ENCODE peak calls at places on chromosomes 11 and 22, in six cellular contexts. M is H1, X is HCT116, B is HepG2, G is K562, A is GM12878. V is an unnamed sample.

GRCh38 chr11:119011476-119011875 is 6.7 kb downstream of the RPS25 start:
- DNase-seq in M (no peak), X (no peak), A (no peak), G (no peak), B (no peak), V (no peak)

GRCh38 chr22:36197601-36198146 is 3.9 kb downstream of the APOL4 start:
- DNase-seq in X (no peak), A (no peak), B (no peak), M (no peak), G (peak; percentile 18), V (no peak)

GRCh38 chr11:117911694-117912093 is 17.5 kb downstream of the TMPRSS13 start:
- DNase-seq in B (no peak), X (no peak), M (no peak), A (no peak), G (no peak), V (no peak)

GRCh38 chr11:8369592-8370205 is 106.0 kb upstream of the LMO1 start:
- DNase-seq in M (no peak), G (no peak), B (no peak), A (no peak), X (no peak), V (no peak)

GRCh38 chr11:125084057-125084416 is 20.9 kb downstream of the SLC37A2 start:
- DNase-seq in B (no peak), G (no peak), A (no peak), M (no peak), X (no peak), V (no peak)

GRCh38 chr11:64854534-64855502 is 10.4 kb upstream of the CDC42BPG start:
- DNase-seq in B (peak; percentile 80), G (peak; percentile 80), A (no peak), X (peak; percentile 91), M (no peak), V (no peak)

GRCh38 chr11:30786392-30787120 is 200.4 kb upstream of the MPPED2 start:
- DNase-seq in G (no peak), X (no peak), B (peak; percentile 1), M (no peak), A (no peak), V (no peak)

GRCh38 chr22:22554324-22555284 is 4.5 kb downstream of the PRAME start:
- DNase-seq in G (peak; percentile 57), M (no peak), B (no peak), A (no peak), X (no peak), V (no peak)

GRCh38 chr22:29722151-29722550 is 2.3 kb downstream of the CABP7 start:
- DNase-seq in G (no peak), M (no peak), B (no peak), X (no peak), A (no peak), V (no peak)

GRCh38 chr11:110728883-110729282 is 16.6 kb upstream of the ARHGAP20 start:
- DNase-seq in A (no peak), X (no peak), G (no peak), M (no peak), B (no peak), V (no peak)

GRCh38 chr11:118609380-118610219 is 2.2 kb downstream of the PHLDB1 start:
- DNase-seq in M (no peak), G (no peak), X (no peak), A (no peak), B (no peak), V (no peak)

GRCh38 chr11:35629914-35630313 is 11.7 kb downstream of the FJX1 start:
- DNase-seq in G (no peak), M (no peak), B (peak; percentile 37), A (no peak), X (peak; percentile 86), V (no peak)

GRCh38 chr11:34086554-34087278 is 18.7 kb upstream of the NAT10 start:
- DNase-seq in G (no peak), M (no peak), B (no peak), A (no peak), X (no peak), V (no peak)

GRCh38 chr11:2256293-2256913 is 14.0 kb downstream of the ASCL2 start:
- DNase-seq in G (no peak), M (no peak), A (no peak), B (no peak), X (no peak), V (no peak)

GRCh38 chr22:44616461-44616860 is 85.5 kb upstream of the PRR5 start:
- DNase-seq in X (no peak), G (no peak), B (no peak), M (no peak), A (no peak), V (no peak)
- H3K27me3 ChIP-seq in X (no peaks in the 10 kb centered on the region), G (no peaks in the 10 kb centered on the region), B (peaks cover 4% of the 10 kb centered on the region), M (peaks cover 3% of the 10 kb centered on the region), A (no peaks in the 10 kb centered on the region), V (peaks cover 3% of the 10 kb centered on the region)

DNA sequence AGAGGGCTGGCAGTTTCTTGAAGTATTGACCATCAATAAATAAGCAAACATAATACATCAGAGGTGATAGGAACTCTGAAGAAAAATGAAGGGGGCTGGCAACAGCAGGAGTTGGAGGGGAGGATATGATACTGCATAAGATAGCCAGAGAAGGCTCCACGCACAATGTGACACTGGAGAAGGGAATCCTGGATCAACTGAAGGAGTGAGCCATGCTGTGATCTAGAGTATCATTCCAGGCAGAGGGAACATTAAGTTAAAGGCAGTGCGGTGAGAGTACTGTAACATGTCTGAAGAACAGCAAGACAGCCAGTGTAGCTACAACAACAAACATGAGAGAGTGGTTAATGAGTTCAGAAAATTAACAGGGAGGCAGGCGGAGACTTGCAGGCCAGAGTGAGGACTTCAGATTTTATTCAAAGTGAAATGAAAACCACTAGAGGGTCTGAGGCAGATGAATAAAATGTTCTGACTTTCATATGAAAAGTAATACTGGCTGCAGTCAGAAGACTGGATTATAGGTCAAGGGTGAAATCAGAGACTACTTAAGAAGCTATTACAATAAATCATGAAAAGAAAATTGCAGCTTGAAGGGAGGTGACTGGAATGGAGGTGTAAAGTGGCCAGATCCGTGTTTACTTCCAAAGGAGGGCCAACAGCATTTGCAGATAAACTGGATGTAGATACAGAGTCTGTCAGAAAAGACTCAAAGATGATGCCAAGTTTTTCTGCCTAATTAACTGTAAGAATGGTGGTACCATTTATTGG is 49.4 kb downstream of the RRAS2 start:
- DNase-seq in B (no peak), A (no peak), X (no peak), G (no peak), M (no peak), V (no peak)
- TF ChIP-seq ZNF274 in B (no peak), A (no peak), X (no peak), G (no peak), M (no peak), V (no peak)

GRCh38 chr22:50018608-50019291 is 6.2 kb upstream of the IL17REL start:
- DNase-seq in A (no peak), G (no peak), X (no peak), M (no peak), B (no peak), V (no peak)
- H3K27me3 ChIP-seq in A (no peaks in the 10 kb centered on the region), G (no peaks in the 10 kb centered on the region), X (no peaks in the 10 kb centered on the region), M (peaks cover 26% of the 10 kb centered on the region), B (peaks cover 8% of the 10 kb centered on the region), V (peaks cover 45% of the 10 kb centered on the region)

GRCh38 chr11:61281581-61282250 is 13.4 kb downstream of the VWCE start:
- DNase-seq in M (peak; percentile 62), X (peak; percentile 32), A (no peak), B (no peak), G (peak; percentile 99), V (peak; percentile 50)
- TF ChIP-seq ZNF274 in M (no peak), X (no peak), A (no peak), B (no peak), G (no peak), V (no peak)

GRCh38 chr11:129376658-129377341 is 1.2 kb downstream of the BARX2 start:
- DNase-seq in A (no peak), B (no peak), G (no peak), M (no peak), X (no peak), V (no peak)
- H3K27me3 ChIP-seq in A (peaks cover 22% of the 10 kb centered on the region), B (peaks cover 10% of the 10 kb centered on the region), G (peaks cover 11% of the 10 kb centered on the region), M (peaks cover 58% of the 10 kb centered on the region), X (peaks cover 49% of the 10 kb centered on the region), V (peaks cover 60% of the 10 kb centered on the region)

DNA sequence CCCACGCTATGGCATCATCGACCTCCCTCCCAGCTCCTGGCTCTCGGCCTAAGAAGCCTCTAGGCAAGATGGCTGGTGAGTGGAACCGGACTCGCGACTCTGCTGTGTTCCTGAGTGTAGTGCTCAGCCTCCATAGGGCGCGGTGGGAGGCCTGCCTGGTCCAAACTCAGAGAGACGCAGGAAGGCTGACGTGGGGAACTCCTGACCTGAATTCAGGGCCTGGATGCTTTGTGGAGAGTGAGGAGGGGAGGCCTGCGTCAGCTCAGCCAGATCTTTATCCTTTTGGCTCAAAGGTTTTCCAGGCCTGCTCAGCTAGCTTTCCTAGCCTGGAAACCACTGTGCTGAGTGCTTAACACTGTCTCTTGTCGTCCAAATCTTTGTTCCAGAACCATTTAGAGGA is 8.0 kb downstream of the TIRAP start:
- DNase-seq in B (no peak), M (no peak), G (no peak), A (no peak), X (no peak), V (no peak)
- TF ChIP-seq ZNF274 in B (no peak), M (no peak), G (no peak), A (no peak), X (no peak), V (no peak)